ENCODE peak calls at places on chromosome 10, in four cellular contexts. V is heart left ventricle, F is SK-MEL-5, I is AG20443. Z is an unnamed sample.

GRCh38 chr10:58859541-58859940 is 316.9 kb upstream of the PHYHIPL start:
- DNase-seq in V (no peak), F (no peak), I (no peak), Z (no peak)

GRCh38 chr10:11602357-11602756 is 9.1 kb downstream of the USP6NL start:
- DNase-seq in V (no peak), F (no peak), I (no peak), Z (no peak)

GRCh38 chr10:116184448-116184794 is 88.6 kb downstream of the GFRA1 start:
- DNase-seq in V (no peak), F (no peak), I (no peak), Z (no peak)

GRCh38 chr10:93751832-93752231 is 5.9 kb upstream of the LGI1 start:
- DNase-seq in V (no peak), F (peak), I (peak), Z (peak)

GRCh38 chr10:11204355-11204879 is 186.7 kb downstream of the CELF2 start:
- DNase-seq in V (no peak), F (no peak), I (no peak), Z (no peak)

GRCh38 chr10:133379152-133379800 is at the start of gene PAOX:
- DNase-seq in V (peak), F (peak), I (peak), Z (peak)

GRCh38 chr10:103660364-103661197 is 167.1 kb downstream of the NEURL1 start:
- DNase-seq in V (peak), F (no peak), I (no peak), Z (no peak)

GRCh38 chr10:31353574-31353973 is 34.6 kb downstream of the ZEB1 start:
- DNase-seq in V (no peak), F (peak), I (peak), Z (no peak)

GRCh38 chr10:78263521-78263988 is 229.9 kb downstream of the RPS24 start:
- DNase-seq in V (no peak), F (no peak), I (peak), Z (peak)

GRCh38 chr10:102409604-102410426 is 8.8 kb downstream of the PSD start:
- DNase-seq in V (no peak), F (no peak), I (no peak), Z (no peak)

GRCh38 chr10:123858907-123859650 is 32.5 kb downstream of the CPXM2 start:
- DNase-seq in V (no peak), F (no peak), I (no peak), Z (no peak)

GRCh38 chr10:61299156-61299555 is 154.0 kb downstream of the TMEM26 start:
- DNase-seq in V (no peak), F (no peak), I (no peak), Z (no peak)

GRCh38 chr10:32054087-32054486 is 2.1 kb downstream of the KIF5B start:
- DNase-seq in V (no peak), F (peak), I (peak), Z (peak)

GRCh38 chr10:15515207-15515606 is 144.1 kb upstream of the FAM171A1 start:
- DNase-seq in V (no peak), F (peak), I (peak), Z (peak)

GRCh38 chr10:100194711-100195110 is 8.9 kb upstream of the ERLIN1 start:
- DNase-seq in V (no peak), F (no peak), I (no peak), Z (no peak)

GRCh38 chr10:21521910-21522533 is 3.5 kb downstream of the SKIDA1 start:
- DNase-seq in V (no peak), F (no peak), I (no peak), Z (no peak)

GRCh38 chr10:42926831-42927230 is 144.2 kb downstream of the BMS1 start:
- DNase-seq in V (no peak), F (peak), I (peak), Z (peak)

GRCh38 chr10:14128519-14128918 is 202.2 kb downstream of the FRMD4A start:
- DNase-seq in V (no peak), F (no peak), I (no peak), Z (no peak)

GRCh38 chr10:86952106-86952505 is 5.3 kb downstream of the MMRN2 start:
- DNase-seq in V (peak), F (no peak), I (no peak), Z (no peak)

GRCh38 chr10:4867520-4868356 is 41.7 kb downstream of the AKR1E2 start:
- DNase-seq in V (no peak), F (no peak), I (peak), Z (no peak)

GRCh38 chr10:47409171-47409865 is 25.2 kb upstream of the ZNF488 start:
- DNase-seq in V (no peak), F (no peak), I (no peak), Z (no peak)

GRCh38 chr10:28520346-28520745 is 12.6 kb upstream of the WAC start:
- DNase-seq in V (no peak), F (no peak), I (no peak), Z (no peak)

GRCh38 chr10:86968271-86968993 is at the start of gene ADIRF:
- DNase-seq in V (peak), F (no peak), I (peak), Z (no peak)

GRCh38 chr10:62195675-62195926 is 73.0 kb downstream of the RTKN2 start:
- DNase-seq in V (no peak), F (no peak), I (no peak), Z (no peak)

GRCh38 chr10:36344816-36345215 is 702.7 kb upstream of the FZD8 start:
- DNase-seq in V (no peak), F (no peak), I (no peak), Z (no peak)

GRCh38 chr10:110523736-110524135 is 26.0 kb downstream of the DUSP5 start:
- DNase-seq in V (no peak), F (no peak), I (no peak), Z (no peak)

GRCh38 chr10:77493851-77494788 is 143.5 kb downstream of the KCNMA1 start:
- DNase-seq in V (no peak), F (peak), I (peak), Z (no peak)

GRCh38 chr10:51462076-51462779 is 237.2 kb downstream of the CSTF2T start:
- DNase-seq in V (no peak), F (no peak), I (no peak), Z (peak)

GRCh38 chr10:11754620-11755019 is 12.4 kb downstream of the ECHDC3 start:
- DNase-seq in V (no peak), F (no peak), I (no peak), Z (no peak)